ENCODE peak calls at places on chromosomes 1 and 21, in seven cellular contexts. L, D, P, Q, E, A and G are unnamed samples.

GRCh38 chr1:54937469-54937868 is 43.0 kb upstream of the TMEM61 start:
- DNase-seq in L (no peak), D (peak), P (peak), Q (peak), E (no peak), A (no peak), G (no peak)

GRCh38 chr21:19228241-19228640 is 824.7 kb upstream of the TMPRSS15 start:
- DNase-seq in L (no peak), D (no peak), P (no peak), Q (no peak), E (no peak), A (no peak), G (no peak)

GRCh38 chr1:194774535-194774934 is 1588.1 kb upstream of the B3GALT2 start:
- DNase-seq in L (no peak), D (no peak), P (no peak), Q (no peak), E (no peak), A (no peak), G (no peak)

GRCh38 chr1:56852478-56852877 is 2.1 kb upstream of the C8A start:
- DNase-seq in L (no peak), D (no peak), P (no peak), Q (no peak), E (no peak), A (no peak), G (no peak)

GRCh38 chr1:78722947-78723346 is 73.3 kb downstream of the IFI44 start:
- DNase-seq in L (no peak), D (peak), P (peak), Q (no peak), E (no peak), A (no peak), G (peak)

GRCh38 chr1:58162952-58163550 is 383.5 kb downstream of the OMA1 start:
- DNase-seq in L (no peak), D (peak), P (peak), Q (peak), E (peak), A (peak), G (peak)

GRCh38 chr1:107198581-107198980 is 57.7 kb downstream of the NTNG1 start:
- DNase-seq in L (no peak), D (no peak), P (no peak), Q (peak), E (no peak), A (peak), G (no peak)

GRCh38 chr1:201916649-201917249 is 28.1 kb downstream of the SHISA4 start:
- DNase-seq in L (peak), D (peak), P (peak), Q (no peak), E (peak), A (peak), G (peak)

GRCh38 chr1:53272349-53272748 is 34.0 kb upstream of the MAGOH start:
- DNase-seq in L (peak), D (no peak), P (no peak), Q (no peak), E (no peak), A (no peak), G (no peak)

GRCh38 chr1:233718057-233718456 is 104.2 kb downstream of the KCNK1 start:
- DNase-seq in L (no peak), D (no peak), P (no peak), Q (no peak), E (no peak), A (no peak), G (no peak)

GRCh38 chr1:112614460-112615065 is 4.4 kb downstream of the ST7L start:
- DNase-seq in L (no peak), D (peak), P (peak), Q (peak), E (no peak), A (peak), G (peak)

GRCh38 chr1:30690115-30690645 is 33.2 kb downstream of the MATN1 start:
- DNase-seq in L (peak), D (no peak), P (no peak), Q (no peak), E (no peak), A (no peak), G (peak)

GRCh38 chr1:50959303-50959912 is 659 bp downstream of the FAF1 start:
- DNase-seq in L (peak), D (peak), P (no peak), Q (no peak), E (no peak), A (peak), G (peak)

GRCh38 chr21:43658769-43659135 is 536 bp downstream of the HSF2BP start:
- DNase-seq in L (peak), D (no peak), P (no peak), Q (no peak), E (no peak), A (no peak), G (no peak)

GRCh38 chr1:241086686-241087085 is 270.3 kb downstream of the RGS7 start:
- DNase-seq in L (no peak), D (no peak), P (no peak), Q (no peak), E (no peak), A (no peak), G (no peak)

GRCh38 chr1:3540876-3541275 is 70.4 kb downstream of the MEGF6 start:
- DNase-seq in L (no peak), D (no peak), P (no peak), Q (no peak), E (no peak), A (no peak), G (no peak)

GRCh38 chr1:43671626-43672330 is 21.8 kb downstream of the KDM4A start:
- DNase-seq in L (no peak), D (peak), P (peak), Q (no peak), E (no peak), A (peak), G (peak)

GRCh38 chr21:36914244-36915013 is 52.0 kb downstream of the HLCS start:
- DNase-seq in L (no peak), D (no peak), P (no peak), Q (no peak), E (no peak), A (no peak), G (no peak)

GRCh38 chr1:84379128-84379527 is 19.2 kb upstream of the DNASE2B start:
- DNase-seq in L (no peak), D (peak), P (peak), Q (peak), E (no peak), A (peak), G (peak)

GRCh38 chr1:177650947-177651346 is 318.9 kb downstream of the SEC16B start:
- DNase-seq in L (no peak), D (no peak), P (no peak), Q (no peak), E (no peak), A (no peak), G (no peak)

DNA sequence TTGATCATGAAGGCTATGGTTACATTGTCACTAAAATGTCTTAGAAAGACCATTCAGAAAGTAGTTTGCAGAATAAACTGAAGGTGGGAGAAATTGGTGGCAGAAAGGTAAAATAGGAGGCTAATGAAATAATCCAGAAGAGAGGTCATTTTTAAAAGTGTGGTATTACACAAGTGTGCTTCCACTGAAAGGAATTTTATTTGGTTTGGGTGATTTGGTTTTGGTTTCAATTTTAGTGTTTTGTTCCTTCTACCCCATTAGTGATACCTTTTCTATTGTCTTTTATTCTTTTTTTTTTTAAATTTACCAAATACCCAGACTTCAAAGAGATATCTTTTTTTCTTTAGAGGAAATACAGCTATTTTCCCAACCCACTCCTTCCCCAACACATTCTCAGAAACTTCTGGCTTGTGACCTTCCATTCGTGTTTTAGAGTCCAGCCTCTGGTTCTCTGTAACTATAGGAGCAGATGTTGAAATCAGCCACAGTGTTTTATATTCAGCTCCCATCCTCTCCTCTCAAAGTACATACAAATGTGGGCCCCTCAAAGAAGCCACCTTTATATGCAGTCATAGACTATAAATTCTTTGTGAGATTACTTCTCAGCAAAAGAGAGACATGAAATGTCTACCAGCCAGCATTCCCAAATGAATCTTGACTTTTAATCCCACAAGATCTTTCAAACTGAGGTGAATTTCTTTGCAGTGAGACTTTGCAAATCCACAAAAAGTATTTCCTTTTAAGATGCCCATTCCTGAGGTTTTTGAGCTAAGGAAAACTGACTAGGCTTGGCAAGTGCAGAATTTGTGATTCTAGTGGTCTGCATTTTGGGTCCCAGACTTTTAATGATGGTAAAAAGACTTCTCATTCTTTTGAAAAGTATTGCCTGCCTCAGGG is 42.0 kb upstream of the PALMD start:
- DNase-seq in L (no peak), D (peak), P (peak), Q (no peak), E (no peak), A (peak), G (no peak)
- H3K4me3 ChIP-seq in L (no peak), D (no peak), P (no peak), Q (no peak), E (no peak), A (no peak), G (peak)

DNA sequence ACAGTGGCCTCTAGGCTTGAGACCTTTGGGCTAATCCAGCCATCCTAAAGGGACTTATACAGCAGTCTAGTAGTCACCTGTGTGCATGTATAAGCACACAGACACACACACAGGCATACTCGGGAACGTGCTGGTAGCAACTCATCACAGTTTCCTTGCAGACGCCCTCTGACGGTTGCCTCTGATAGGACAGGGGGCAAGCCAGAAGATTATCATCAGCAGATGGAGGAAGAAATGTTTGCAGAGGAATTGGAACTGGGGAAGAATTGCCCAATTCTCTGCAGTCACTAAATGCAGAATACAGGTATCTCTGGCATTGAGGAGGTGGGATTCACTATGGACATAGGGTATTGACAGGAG is 222.2 kb downstream of the C1orf94 start:
- DNase-seq in L (peak), D (no peak), P (no peak), Q (no peak), E (no peak), A (no peak), G (no peak)
- TF ChIP-seq CTCF in L (no peak), D (no peak), P (no peak), Q (no peak), E (no peak), A (no peak), G (no peak)

GRCh38 chr21:42654179-42654912 is 925 bp downstream of the PDE9A start:
- DNase-seq in L (no peak), D (no peak), P (no peak), Q (no peak), E (peak), A (no peak), G (no peak)

GRCh38 chr21:42656872-42657271 is 3.5 kb downstream of the PDE9A start:
- DNase-seq in L (no peak), D (no peak), P (no peak), Q (no peak), E (no peak), A (no peak), G (no peak)

GRCh38 chr21:42655797-42656770 is 2.7 kb downstream of the PDE9A start:
- DNase-seq in L (no peak), D (no peak), P (no peak), Q (no peak), E (no peak), A (no peak), G (no peak)

GRCh38 chr21:42653492-42654061 is at the start of gene PDE9A:
- DNase-seq in L (no peak), D (no peak), P (no peak), Q (no peak), E (peak), A (no peak), G (no peak)

GRCh38 chr21:42654913-42655796 is 1.7 kb downstream of the PDE9A start:
- DNase-seq in L (no peak), D (no peak), P (no peak), Q (no peak), E (no peak), A (no peak), G (peak)
- H3K4me3 ChIP-seq in L (no peak), D (no peak), P (no peak), Q (no peak), E (peak), A (peak), G (no peak)

DNA sequence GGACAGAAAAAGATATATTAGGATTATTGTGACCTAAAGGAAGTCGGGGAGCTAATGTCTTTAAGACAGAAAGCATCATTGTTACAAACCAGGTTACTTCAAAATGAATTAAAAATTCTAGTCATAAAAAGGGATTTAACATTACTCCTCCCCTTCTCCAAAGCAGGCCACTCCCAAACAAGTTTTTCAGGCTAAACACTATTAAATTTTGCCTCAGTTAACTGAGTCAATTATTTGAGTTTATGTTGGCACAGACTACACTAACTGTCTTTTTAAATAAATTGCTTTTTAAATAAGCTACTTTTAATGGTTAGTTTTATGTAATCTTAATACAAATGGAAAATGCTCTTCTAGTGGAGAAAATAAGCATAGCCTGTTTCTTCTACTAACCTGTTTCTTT is 395.0 kb upstream of the DUSP10 start:
- DNase-seq in L (no peak), D (no peak), P (no peak), Q (no peak), E (no peak), A (peak), G (no peak)
- TF ChIP-seq CTCF in L (no peak), D (no peak), P (no peak), Q (no peak), E (no peak), A (no peak), G (no peak)

DNA sequence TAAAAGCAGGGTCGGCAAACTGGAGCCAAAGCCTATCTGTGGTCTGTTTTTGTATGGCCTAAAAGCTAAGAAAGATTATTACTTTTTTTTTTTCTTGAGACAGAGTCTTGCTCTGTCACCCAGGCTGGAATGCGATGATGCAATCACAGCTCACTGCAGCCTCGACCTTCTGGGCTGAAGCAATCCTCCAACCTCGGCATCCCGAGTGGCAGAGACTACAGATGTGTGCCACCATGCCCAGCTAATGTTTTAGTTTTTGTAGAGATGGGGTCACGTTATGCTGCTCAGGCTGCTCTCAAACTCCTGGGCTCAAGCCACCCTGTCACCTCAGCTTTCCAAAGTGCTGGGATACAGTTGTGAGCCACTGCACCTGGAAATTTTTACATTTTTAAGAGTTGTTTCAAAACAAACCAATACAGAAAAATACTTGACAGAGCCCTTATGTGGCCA is 6.5 kb upstream of the GLRX2 start:
- DNase-seq in L (no peak), D (peak), P (peak), Q (peak), E (peak), A (peak), G (peak)
- H3K4me3 ChIP-seq in L (no peak), D (no peak), P (no peak), Q (no peak), E (no peak), A (no peak), G (no peak)